ENCODE peak calls at places on chromosome 22, in eight cellular contexts. V is adipocyte; D is heart left ventricle; A is pancreas; J is PC-3; O is neuronal stem cell; W is colonic mucosa; K is CD8-positive, alpha-beta memory T cell. G is an unnamed sample. For H3K9me3, the result is how much of the 10 kb centered on the place peaks cover.

GRCh38 chr22:34414467-34415440 is 494.5 kb upstream of the LARGE1 start:
- DNase-seq in V (peak), K (no peak), W (peak), A (no peak), D (peak), O (peak), J (peak), G (peak)

GRCh38 chr22:43275545-43275981 is 67.6 kb downstream of the SCUBE1 start:
- DNase-seq in V (no peak), J (peak), A (no peak), W (no peak), D (no peak), O (no peak), K (no peak), G (peak)

GRCh38 chr22:27836181-27836580 is 34.6 kb upstream of the MN1 start:
- DNase-seq in W (no peak), J (no peak), V (peak), K (no peak), O (no peak), D (no peak), A (no peak), G (no peak)

GRCh38 chr22:27717094-27717493 is 84.5 kb downstream of the MN1 start:
- DNase-seq in J (no peak), A (no peak), W (no peak), O (no peak), K (no peak), V (no peak), D (no peak), G (no peak)

GRCh38 chr22:21628386-21629261 is 1.2 kb downstream of the YDJC start:
- DNase-seq in V (no peak), W (no peak), A (peak), D (peak), K (no peak), J (no peak), O (no peak), G (no peak)

GRCh38 chr22:40237788-40238424 is 60.2 kb downstream of the TNRC6B start:
- DNase-seq in J (no peak), K (no peak), V (no peak), D (no peak), A (no peak), W (no peak), O (no peak), G (no peak)

GRCh38 chr22:39317084-39317755 is 2.2 kb downstream of the RPL3 start:
- DNase-seq in W (no peak), A (no peak), K (no peak), J (peak), O (no peak), D (no peak), V (no peak), G (peak)

GRCh38 chr22:37304595-37305343 is 22.5 kb downstream of the CYTH4 start:
- DNase-seq in W (no peak), V (peak), K (no peak), A (no peak), D (no peak), O (no peak), J (peak), G (no peak)

GRCh38 chr22:32985899-32986772 is 72.0 kb downstream of the SYN3 start:
- DNase-seq in A (no peak), D (peak), K (no peak), J (peak), V (peak), W (peak), O (peak), G (peak)

GRCh38 chr22:22657712-22658111 is 13.3 kb downstream of the GGTLC2 start:
- DNase-seq in A (no peak), K (no peak), O (no peak), D (no peak), J (no peak), V (no peak), W (no peak), G (no peak)

GRCh38 chr22:25624486-25624885 is 60.0 kb downstream of the GRK3 start:
- DNase-seq in J (no peak), W (no peak), V (no peak), K (no peak), D (no peak), A (no peak), O (no peak), G (no peak)

GRCh38 chr22:42265321-42265720 is 5.1 kb downstream of the TCF20 start:
- DNase-seq in J (no peak), A (no peak), V (no peak), D (no peak), O (no peak), W (no peak), K (no peak), G (no peak)

GRCh38 chr22:37639070-37639760 is at the start of gene SH3BP1:
- DNase-seq in K (peak), W (peak), D (no peak), J (peak), A (no peak), V (peak), O (no peak), G (no peak)

GRCh38 chr22:41526802-41527799 is 17.2 kb downstream of the POLR3H start:
- DNase-seq in A (peak), D (no peak), J (peak), W (peak), V (peak), K (peak), O (no peak), G (no peak)

GRCh38 chr22:44080936-44081853 is 57.1 kb downstream of the PARVB start:
- DNase-seq in J (peak), V (peak), K (peak), O (peak), W (peak), D (peak), A (no peak), G (peak)

GRCh38 chr22:23305321-23305910 is 125.1 kb downstream of the BCR start:
- DNase-seq in O (no peak), W (no peak), D (no peak), V (peak), J (peak), A (peak), K (no peak), G (peak)

GRCh38 chr22:17077255-17077654 is 7.5 kb upstream of the IL17RA start:
- DNase-seq in W (no peak), A (no peak), O (no peak), V (peak), K (no peak), D (no peak), J (peak), G (no peak)

GRCh38 chr22:42986115-42986514 is 28.8 kb downstream of the PACSIN2 start:
- DNase-seq in V (no peak), O (no peak), W (no peak), J (no peak), D (no peak), K (no peak), A (no peak), G (no peak)

GRCh38 chr22:33831207-33831606 is 89.1 kb downstream of the LARGE1 start:
- DNase-seq in V (no peak), K (no peak), W (no peak), D (no peak), J (no peak), A (no peak), O (no peak), G (no peak)

GRCh38 chr22:43014062-43014875 is 680 bp downstream of the PACSIN2 start:
- DNase-seq in V (peak), A (peak), J (peak), D (peak), W (peak), O (peak), K (peak), G (peak)

GRCh38 chr22:23652286-23652685 is 20.2 kb upstream of the DRICH1 start:
- DNase-seq in O (no peak), A (no peak), J (no peak), D (no peak), K (no peak), V (no peak), W (no peak), G (no peak)

GRCh38 chr22:37669586-37669985 is 5.8 kb upstream of the LGALS1 start:
- DNase-seq in O (no peak), D (no peak), W (no peak), V (peak), K (no peak), A (no peak), J (no peak), G (no peak)

GRCh38 chr22:43406186-43406790 is 5.5 kb upstream of the MPPED1 start:
- DNase-seq in D (no peak), W (no peak), O (no peak), A (no peak), J (no peak), V (no peak), K (no peak), G (no peak)

GRCh38 chr22:21028277-21029251 is 3.8 kb downstream of the SLC7A4 start:
- DNase-seq in K (no peak), A (peak), V (no peak), D (no peak), W (no peak), J (no peak), O (no peak), G (no peak)

GRCh38 chr22:32745251-32745995 is 56.1 kb upstream of the TIMP3 start:
- DNase-seq in D (peak), V (peak), O (peak), K (no peak), A (no peak), W (peak), J (peak), G (peak)

GRCh38 chr22:42791721-42792452 is 65.2 kb downstream of the ARFGAP3 start:
- DNase-seq in J (no peak), D (peak), V (no peak), O (no peak), W (no peak), A (peak), K (no peak), G (no peak)

GRCh38 chr22:35330258-35330861 is 30.7 kb downstream of the TOM1 start:
- DNase-seq in V (no peak), W (peak), A (peak), O (no peak), K (no peak), J (peak), D (peak), G (no peak)

GRCh38 chr22:44245438-44245837 is 64.7 kb downstream of the PARVG start:
- DNase-seq in J (no peak), V (no peak), W (no peak), K (no peak), A (no peak), D (peak), O (no peak), G (no peak)

GRCh38 chr22:39898997-39899396 is 1.9 kb upstream of the GRAP2 start:
- DNase-seq in O (no peak), K (no peak), J (no peak), A (no peak), V (no peak), W (no peak), D (no peak), G (no peak)

GRCh38 chr22:26949193-26949592 is 291.8 kb downstream of the MIAT start:
- DNase-seq in A (no peak), D (no peak), V (peak), O (no peak), J (peak), K (no peak), W (no peak), G (peak)

GRCh38 chr22:25882366-25882765 is 140.4 kb downstream of the MYO18B start:
- DNase-seq in D (no peak), A (no peak), J (no peak), W (no peak), K (no peak), V (no peak), O (no peak), G (no peak)

GRCh38 chr22:31692186-31692886 is 30.3 kb upstream of the PISD start:
- DNase-seq in K (no peak), J (peak), O (no peak), A (no peak), D (no peak), W (no peak), V (peak), G (no peak)

GRCh38 chr22:42688241-42688913 is 32.3 kb downstream of the A4GALT start:
- DNase-seq in K (no peak), J (peak), V (peak), W (peak), A (no peak), D (peak), O (peak), G (peak)

GRCh38 chr22:27185903-27186302 is 528.5 kb downstream of the MIAT start:
- DNase-seq in A (no peak), W (no peak), K (no peak), J (no peak), O (no peak), D (no peak), V (no peak), G (no peak)

GRCh38 chr22:36816635-36817428 is at the start of gene PVALB:
- DNase-seq in D (no peak), J (peak), O (no peak), K (no peak), W (no peak), A (no peak), V (peak), G (peak)

GRCh38 chr22:17116931-17117330 is 4.2 kb downstream of the TMEM121B start:
- DNase-seq in O (no peak), A (no peak), W (no peak), V (no peak), D (no peak), K (no peak), J (no peak), G (no peak)

GRCh38 chr22:41445171-41446056 is 1.2 kb downstream of the TOB2 start:
- DNase-seq in J (peak), V (peak), D (peak), A (peak), O (peak), K (no peak), W (peak), G (peak)

GRCh38 chr22:22753526-22754267 is 109.3 kb downstream of the GGTLC2 start:
- DNase-seq in A (no peak), J (peak), O (peak), D (peak), K (peak), W (peak), V (peak), G (peak)

GRCh38 chr22:47296405-47297260 is 534.2 kb downstream of the TBC1D22A start:
- DNase-seq in J (no peak), W (no peak), K (no peak), O (no peak), A (no peak), D (no peak), V (no peak), G (peak)
- H3K9me3 ChIP-seq in J (under half), W (under half), K (under half), O (half or more), A (under half), D (under half), V (under half), G (under half)

GRCh38 chr22:30243671-30244465 is 2.7 kb downstream of the LIF start:
- DNase-seq in K (no peak), O (no peak), D (no peak), W (no peak), J (no peak), V (no peak), A (no peak), G (no peak)
- H3K4me3 ChIP-seq in K (no peak), O (no peak), D (no peak), W (no peak), J (no peak), V (no peak), A (no peak), G (peak)

DNA sequence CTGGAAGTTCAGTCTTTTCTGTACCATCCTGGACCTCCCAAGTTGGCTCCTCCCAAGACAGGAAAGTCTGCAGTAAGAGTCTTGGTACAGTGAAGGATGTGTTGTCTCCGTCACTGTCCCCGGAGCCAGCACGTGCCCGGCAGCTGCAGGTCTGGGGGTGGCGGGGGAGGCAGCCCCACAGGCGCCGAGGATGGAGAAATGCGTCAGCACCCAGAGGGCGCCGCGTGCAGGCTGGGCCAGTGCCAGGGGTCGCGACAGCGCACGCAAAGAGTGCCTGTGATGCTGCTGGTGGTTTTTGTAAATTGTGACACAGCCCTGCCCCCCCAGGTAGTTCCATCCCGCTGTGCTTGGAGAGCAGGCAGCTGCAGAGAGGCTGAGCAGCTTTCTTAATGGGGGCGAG is 1200.5 kb downstream of the BRD1 start:
- DNase-seq in V (no peak), W (no peak), J (no peak), O (no peak), D (no peak), A (no peak), K (no peak), G (no peak)
- H3K9me3 ChIP-seq in V (under half), W (under half), J (under half), O (under half), D (under half), A (under half), K (under half), G (under half)

DNA sequence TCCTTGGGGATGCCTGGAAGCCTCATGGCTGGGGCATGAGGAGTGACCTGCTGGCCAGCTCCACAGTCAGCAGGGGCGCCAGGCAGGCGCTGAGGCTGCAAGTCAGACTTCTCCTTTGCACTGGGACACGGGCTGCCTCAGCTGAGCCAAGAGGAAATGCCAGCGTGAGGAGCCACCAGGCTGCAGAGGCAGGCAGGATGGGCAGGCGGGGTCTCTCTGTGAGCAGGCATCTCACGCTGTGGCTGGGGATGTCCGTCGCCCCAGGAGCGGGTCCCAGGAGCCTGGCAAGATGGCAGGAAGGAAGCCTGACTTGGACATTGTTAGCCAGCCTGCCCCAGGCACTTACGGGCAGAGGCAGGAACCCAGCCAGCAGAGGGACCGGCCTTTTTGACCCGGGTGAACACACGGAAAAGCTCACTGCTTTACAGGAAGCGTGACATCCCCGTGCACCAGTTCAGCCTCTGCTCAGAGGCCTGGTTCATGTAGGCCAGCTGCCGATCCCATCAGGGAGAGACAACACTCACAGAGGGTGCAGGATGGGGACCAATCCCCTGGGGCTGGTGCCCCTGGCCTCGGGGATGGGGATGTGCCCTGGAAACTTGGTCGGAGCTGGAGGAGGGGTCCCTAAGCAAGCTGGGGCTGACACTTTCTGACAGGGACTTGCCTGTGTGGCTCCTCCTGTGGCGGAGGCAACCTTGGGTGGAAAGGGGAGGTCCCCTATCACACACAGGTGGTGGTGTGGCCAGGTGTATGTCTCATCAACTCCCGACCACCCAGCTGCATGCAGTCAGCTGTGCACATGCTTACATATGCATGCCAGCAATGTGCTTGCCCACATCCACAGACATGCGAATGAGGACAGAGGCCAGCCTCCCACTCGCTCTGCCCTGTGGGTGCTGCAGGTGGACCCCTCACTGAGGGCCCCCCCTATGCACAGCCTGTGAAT is 10.0 kb downstream of the GNB1L start:
- DNase-seq in W (peak), A (no peak), K (no peak), D (peak), O (no peak), J (peak), V (peak), G (peak)
- H3K4me3 ChIP-seq in W (no peak), A (no peak), K (no peak), D (peak), O (no peak), J (no peak), V (no peak), G (no peak)

GRCh38 chr22:49153921-49154320 is 673.8 kb downstream of the BRD1 start:
- DNase-seq in K (no peak), A (no peak), V (no peak), D (no peak), J (no peak), O (no peak), W (no peak), G (no peak)

GRCh38 chr22:49154433-49154832 is 673.2 kb downstream of the BRD1 start:
- DNase-seq in V (no peak), A (no peak), O (no peak), J (no peak), D (no peak), W (no peak), K (no peak), G (no peak)

GRCh38 chr22:49156662-49157285 is 670.9 kb downstream of the BRD1 start:
- DNase-seq in J (peak), A (no peak), W (peak), V (no peak), D (no peak), O (no peak), K (no peak), G (no peak)

GRCh38 chr22:49155809-49156580 is 671.7 kb downstream of the BRD1 start:
- DNase-seq in V (no peak), O (no peak), A (no peak), W (no peak), D (no peak), K (no peak), J (no peak), G (no peak)

GRCh38 chr22:49155039-49155808 is 672.4 kb downstream of the BRD1 start:
- DNase-seq in J (no peak), K (no peak), D (no peak), V (no peak), O (no peak), A (no peak), W (no peak), G (no peak)
- H3K9me3 ChIP-seq in J (under half), K (under half), D (under half), V (under half), O (under half), A (under half), W (under half), G (under half)

DNA sequence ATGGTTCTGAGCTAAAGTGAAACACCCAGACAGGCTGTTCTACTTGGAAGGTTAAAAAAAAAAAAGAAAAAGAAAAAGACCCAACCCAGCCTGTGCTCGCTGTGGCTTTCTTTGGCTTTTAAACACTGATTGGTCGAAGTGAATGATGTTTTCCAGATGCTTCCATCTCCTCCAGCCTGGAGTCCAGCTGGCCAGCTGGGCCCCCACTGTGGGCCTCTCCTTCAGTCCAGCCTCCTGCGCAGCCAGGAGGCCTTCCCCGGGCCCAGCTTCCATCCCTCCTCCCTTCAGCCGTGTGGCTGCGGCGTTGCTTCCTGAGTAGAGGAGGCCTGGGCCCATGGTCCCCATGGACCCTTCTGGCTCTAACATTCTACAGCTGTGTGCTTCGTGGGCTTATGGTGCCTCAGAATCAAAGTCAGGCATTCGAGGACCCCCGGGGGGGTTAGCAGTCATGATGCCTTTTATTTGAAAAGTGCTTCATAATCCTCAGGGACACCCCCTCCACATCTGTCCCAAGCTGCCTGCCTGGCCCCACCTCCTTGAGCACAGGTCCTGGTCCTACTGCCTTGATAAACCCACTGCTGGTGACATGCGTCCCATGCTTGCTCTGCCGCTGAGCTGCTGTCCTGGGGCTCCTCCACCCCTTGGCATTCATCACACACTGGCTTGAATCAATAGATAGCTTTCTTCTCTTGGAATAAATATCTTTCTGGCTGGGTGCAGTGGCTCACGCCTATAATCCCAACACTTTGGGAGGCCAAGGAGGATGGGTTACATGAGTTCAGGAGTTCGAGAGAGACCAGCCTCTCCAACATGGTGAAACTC is 42.2 kb upstream of the FBLN1 start:
- DNase-seq in D (peak), A (no peak), K (no peak), O (no peak), J (no peak), W (peak), V (peak), G (no peak)
- H3K4me3 ChIP-seq in D (no peak), A (no peak), K (no peak), O (no peak), J (no peak), W (no peak), V (no peak), G (no peak)

GRCh38 chr22:49966716-49967332 is 6.3 kb downstream of the PIM3 start:
- DNase-seq in O (no peak), J (no peak), V (peak), D (peak), K (no peak), W (peak), A (no peak), G (no peak)
- H3K9me3 ChIP-seq in O (under half), J (under half), V (under half), D (under half), K (under half), W (under half), A (under half), G (under half)

G was measured in MG63.